ENCODE peak calls at places on chromosome 2, in five cellular contexts. L is NCI-H1048, N is C1 segment of cervical spinal cord, T is ovary, H is HT1080. C is an unnamed sample.

GRCh38 chr2:70822843-70823629 is 2.6 kb upstream of the CLEC4F start:
- DNase-seq in L (no peak), N (no peak), T (no peak), H (no peak), C (no peak)

GRCh38 chr2:118834440-118834810 is 13.0 kb downstream of the EN1 start:
- DNase-seq in L (no peak), N (no peak), T (no peak), H (no peak), C (no peak)

GRCh38 chr2:32271063-32271462 is 6.4 kb upstream of the NLRC4 start:
- DNase-seq in L (no peak), N (no peak), T (no peak), H (peak), C (no peak)

GRCh38 chr2:191691016-191691725 is 13.2 kb downstream of the NABP1 start:
- DNase-seq in L (peak), N (no peak), T (no peak), H (peak), C (no peak)

GRCh38 chr2:46812381-46813024 is 103.1 kb downstream of the MCFD2 start:
- DNase-seq in L (no peak), N (peak), T (peak), H (no peak), C (peak)

GRCh38 chr2:88521445-88522070 is 69.1 kb upstream of the FOXI3 start:
- DNase-seq in L (no peak), N (no peak), T (no peak), H (peak), C (no peak)

GRCh38 chr2:152648336-152648735 is 68.9 kb downstream of the PRPF40A start:
- DNase-seq in L (no peak), N (no peak), T (no peak), H (no peak), C (no peak)

GRCh38 chr2:7929276-7929675 is 752.6 kb upstream of the ID2 start:
- DNase-seq in L (no peak), N (peak), T (no peak), H (no peak), C (no peak)

GRCh38 chr2:9967053-9967775 is 15.7 kb downstream of the GRHL1 start:
- DNase-seq in L (no peak), N (no peak), T (no peak), H (peak), C (no peak)

GRCh38 chr2:101403745-101404144 is 16.4 kb upstream of the CREG2 start:
- DNase-seq in L (no peak), N (no peak), T (no peak), H (no peak), C (no peak)